ENCODE peak calls at places on chromosomes 11 and 22, in four cellular contexts. B is upper lobe of right lung, X is gastrocnemius medialis, H is heart left ventricle. S is an unnamed sample.

GRCh38 chr11:72676874-72677341 is 2.7 kb upstream of the PDE2A start:
- DNase-seq in B (peak; percentile 82), X (no peak), H (peak; percentile 51), S (peak; percentile 76)

GRCh38 chr11:20036625-20037335 is 123.5 kb downstream of the DBX1 start:
- DNase-seq in B (no peak), X (no peak), H (no peak), S (no peak)

GRCh38 chr22:23237201-23237798 is 57.0 kb downstream of the BCR start:
- DNase-seq in B (no peak), X (peak; percentile 66), H (peak; percentile 87), S (peak; percentile 77)

GRCh38 chr11:128908391-128909246 is 17.5 kb downstream of the KCNJ5 start:
- DNase-seq in B (no peak), X (peak; percentile 28), H (peak; percentile 78), S (peak; percentile 83)

GRCh38 chr11:2100361-2101170 is 38.6 kb downstream of the IGF2 start:
- DNase-seq in B (peak; percentile 70), X (no peak), H (peak; percentile 80), S (peak; percentile 58)

GRCh38 chr22:45603631-45604030 is 68.0 kb upstream of the ATXN10 start:
- DNase-seq in B (no peak), X (no peak), H (no peak), S (no peak)

GRCh38 chr11:83599066-83599465 is 312.9 kb upstream of the CCDC90B start:
- DNase-seq in B (no peak), X (no peak), H (no peak), S (no peak)

GRCh38 chr22:22882033-22882717 is 5.4 kb upstream of the IGLL5 start:
- DNase-seq in B (no peak), X (no peak), H (no peak), S (no peak)

GRCh38 chr11:15493066-15493465 is 378.3 kb downstream of the INSC start:
- DNase-seq in B (no peak), X (no peak), H (no peak), S (no peak)

GRCh38 chr11:102534261-102534872 is 3.8 kb upstream of the MMP7 start:
- DNase-seq in B (no peak), X (no peak), H (no peak), S (no peak)

GRCh38 chr11:63680842-63681207 is 475 bp upstream of the RTN3 start:
- DNase-seq in B (no peak), X (no peak), H (peak; percentile 13), S (no peak)

GRCh38 chr11:47879259-47880184 is 31.4 kb upstream of the NUP160 start:
- DNase-seq in B (no peak), X (no peak), H (no peak), S (no peak)

DNA sequence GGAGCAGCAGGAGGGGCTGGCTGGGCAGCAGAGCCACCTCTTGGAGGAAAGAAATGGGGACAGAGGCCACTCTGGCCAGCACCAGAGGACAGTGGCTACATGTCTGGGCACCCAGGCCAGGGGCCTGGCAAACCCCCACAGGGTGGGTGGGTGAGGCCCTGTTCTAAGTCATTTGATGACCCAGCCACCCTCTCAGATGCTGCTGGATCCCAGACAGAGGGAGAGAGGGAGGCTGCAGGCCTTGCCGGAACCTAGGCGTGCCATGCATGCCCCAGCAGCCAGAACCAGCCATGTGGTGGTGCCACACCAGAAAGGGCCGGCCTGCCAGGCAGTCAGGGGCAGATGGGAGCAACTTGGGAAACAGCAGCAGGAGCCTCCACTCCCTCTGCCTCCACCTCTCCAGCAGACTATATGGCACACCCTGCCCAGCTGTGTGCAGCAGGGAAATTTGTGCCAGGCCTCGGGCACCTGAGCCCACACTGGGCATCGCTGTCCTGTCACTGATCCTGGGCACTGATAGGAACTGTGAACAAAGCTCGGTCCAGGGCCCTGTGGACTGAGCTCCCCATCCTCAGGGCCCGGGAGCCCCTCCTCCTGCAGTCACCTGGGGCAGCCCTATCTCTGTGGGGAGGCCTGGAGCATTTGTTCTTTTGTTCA is 45.2 kb downstream of the RTN4R start:
- DNase-seq in B (no peak), X (no peak), H (no peak), S (no peak)
- H3K27ac ChIP-seq in B (no peak overlapping the region), X (no peak overlapping the region), H (no peak overlapping the region), S (no peak overlapping the region)

DNA sequence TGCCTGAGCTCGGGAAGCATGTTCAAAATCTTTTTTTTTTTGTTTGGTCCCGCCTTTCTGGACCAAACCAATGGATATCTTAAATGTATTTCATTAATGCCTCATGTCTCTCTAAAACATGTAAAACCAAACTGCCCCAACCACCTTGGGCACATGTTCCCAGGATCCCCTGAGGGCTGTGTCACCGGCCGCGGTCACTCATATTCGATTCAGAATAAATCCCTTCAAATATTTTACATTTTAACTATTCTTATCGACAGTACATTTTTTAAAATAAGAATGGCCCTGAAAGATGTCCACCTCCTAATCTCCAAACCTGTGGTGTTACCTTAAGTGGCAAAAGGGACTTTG is 2.1 kb downstream of the RNH1 start:
- DNase-seq in B (no peak), X (no peak), H (no peak), S (no peak)
- H3K4me3 ChIP-seq in B (peak overlapping the region; percentile 88), X (peak overlapping the region; percentile 80), H (peak overlapping the region; percentile 52), S (peak overlapping the region; percentile 92)

DNA sequence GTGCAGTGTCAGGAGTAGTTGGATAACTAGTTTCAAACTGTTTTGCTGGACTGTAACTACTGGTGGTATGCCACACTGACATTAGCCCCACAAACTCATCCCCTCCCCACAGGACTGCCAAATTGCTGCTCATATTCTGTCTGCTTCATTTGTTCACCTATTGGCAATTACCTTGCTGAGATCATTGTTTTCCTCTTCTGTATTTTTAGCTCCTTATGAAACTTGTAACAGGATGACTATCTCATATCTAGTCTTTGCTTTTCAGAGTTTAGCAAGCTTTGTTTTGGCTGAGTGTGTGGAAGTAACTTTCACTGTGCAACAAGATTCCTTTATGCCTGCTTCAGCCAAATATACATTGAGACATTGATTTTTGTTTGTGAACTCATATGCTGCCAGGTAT is 108.6 kb upstream of the SESN3 start:
- DNase-seq in B (no peak), X (no peak), H (no peak), S (no peak)
- H3K27ac ChIP-seq in B (peak overlapping the region; percentile 81), X (peak overlapping the region; percentile 76), H (peak overlapping the region; percentile 79), S (peak overlapping the region; percentile 76)

GRCh38 chr11:12083380-12083779 is 27.0 kb upstream of the MICAL2 start:
- DNase-seq in B (no peak), X (no peak), H (no peak), S (no peak)
- H3K4me3 ChIP-seq in B (no peak overlapping the region), X (no peak overlapping the region), H (no peak overlapping the region), S (no peak overlapping the region)

DNA sequence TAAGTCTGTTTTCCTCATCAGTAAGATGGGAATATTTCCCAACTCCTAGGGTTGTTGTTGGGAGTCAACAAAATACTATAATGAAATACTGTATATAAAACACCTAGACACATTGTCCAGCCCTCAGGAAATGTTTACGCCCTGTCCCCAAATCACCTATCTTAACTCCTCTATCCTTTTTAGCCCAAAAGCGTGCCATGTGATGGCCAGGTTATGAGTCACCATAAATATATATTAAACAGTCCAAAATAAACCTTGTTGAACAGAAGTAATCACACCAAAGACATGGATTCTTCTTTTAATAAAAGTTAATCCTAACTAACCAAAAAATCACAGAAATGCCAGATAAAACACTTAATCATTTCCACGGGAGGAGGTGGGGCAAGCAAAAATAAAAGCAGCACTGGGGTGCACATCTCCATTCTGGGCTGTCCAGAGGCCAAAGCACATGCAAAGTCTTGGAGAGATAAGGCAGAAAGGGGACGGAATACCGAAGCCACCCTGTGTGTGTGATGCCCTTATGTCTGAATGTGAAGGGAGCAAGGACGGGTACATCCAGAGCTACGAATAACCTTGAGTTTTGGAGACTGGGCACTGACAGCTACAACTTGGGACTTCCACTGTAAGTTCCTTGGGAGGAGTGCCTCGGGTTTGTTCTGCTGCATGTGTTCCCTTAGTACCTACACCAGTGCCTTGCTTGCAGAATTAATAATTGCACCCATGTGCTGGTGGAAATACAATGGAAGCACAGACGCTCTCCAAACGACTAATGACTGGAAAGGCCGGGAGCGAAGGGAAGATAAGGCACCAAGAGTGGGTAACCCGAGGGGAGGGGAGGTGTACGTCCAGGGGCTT is 1.1 kb downstream of the OSBP start:
- DNase-seq in B (no peak), X (no peak), H (no peak), S (no peak)
- H3K27ac ChIP-seq in B (peak overlapping the region; percentile 89), X (peak overlapping the region; percentile 96), H (peak overlapping the region; percentile 89), S (peak overlapping the region; percentile 98)

S was measured in psoas muscle.